ENCODE peak calls at places on chromosomes 6 and 20, in seven cellular contexts. W is body of pancreas, C is sigmoid colon, S is adrenal gland, G is testis, L is heart left ventricle, F is HCT116. Y is an unnamed sample.

GRCh38 chr20:12316794-12317193 is 399.1 kb downstream of the BTBD3 start:
- DNase-seq in W (no peak), C (no peak), S (no peak), G (no peak), L (no peak), F (no peak), Y (no peak)

GRCh38 chr20:21234816-21235215 is 68.3 kb upstream of the XRN2 start:
- DNase-seq in W (no peak), C (no peak), S (no peak), G (no peak), L (no peak), F (no peak), Y (no peak)

GRCh38 chr6:169162968-169163903 is 90.4 kb downstream of the THBS2 start:
- DNase-seq in W (no peak), C (peak), S (peak), G (no peak), L (no peak), F (peak), Y (no peak)

GRCh38 chr6:30800876-30801275 is 56.5 kb upstream of the IER3 start:
- DNase-seq in W (no peak), C (no peak), S (no peak), G (no peak), L (peak), F (no peak), Y (no peak)

GRCh38 chr6:109345986-109346385 is 36.3 kb downstream of the CD164 start:
- DNase-seq in W (no peak), C (no peak), S (no peak), G (no peak), L (no peak), F (no peak), Y (no peak)

GRCh38 chr20:62617711-62618483 is 24.4 kb upstream of the SLCO4A1 start:
- DNase-seq in W (peak), C (peak), S (no peak), G (no peak), L (peak), F (no peak), Y (peak)

GRCh38 chr6:43142101-43142500 is 29.0 kb upstream of the SRF start:
- DNase-seq in W (no peak), C (no peak), S (no peak), G (no peak), L (no peak), F (no peak), Y (no peak)

GRCh38 chr6:149081281-149081680 is 236.2 kb upstream of the TAB2 start:
- DNase-seq in W (no peak), C (no peak), S (no peak), G (no peak), L (no peak), F (no peak), Y (no peak)

GRCh38 chr20:5000263-5001173 is 792 bp downstream of the SLC23A2 start:
- DNase-seq in W (peak), C (peak), S (peak), G (peak), L (peak), F (no peak), Y (peak)

GRCh38 chr6:79421707-79422484 is 115.3 kb downstream of the LCA5 start:
- DNase-seq in W (peak), C (no peak), S (peak), G (peak), L (peak), F (no peak), Y (no peak)

GRCh38 chr6:151664390-151664789 is 143.1 kb upstream of the ESR1 start:
- DNase-seq in W (no peak), C (no peak), S (no peak), G (no peak), L (no peak), F (no peak), Y (no peak)

GRCh38 chr20:38779247-38780097 is 26.0 kb upstream of the PPP1R16B start:
- DNase-seq in W (no peak), C (no peak), S (no peak), G (no peak), L (no peak), F (peak), Y (no peak)

GRCh38 chr20:8540466-8540865 is 408.4 kb downstream of the PLCB1 start:
- DNase-seq in W (no peak), C (no peak), S (no peak), G (no peak), L (no peak), F (no peak), Y (no peak)

GRCh38 chr6:96792791-96793190 is 44.5 kb downstream of the GPR63 start:
- DNase-seq in W (no peak), C (no peak), S (no peak), G (no peak), L (no peak), F (no peak), Y (no peak)

GRCh38 chr20:58755062-58755697 is 62.6 kb downstream of the NPEPL1 start:
- DNase-seq in W (no peak), C (no peak), S (no peak), G (no peak), L (no peak), F (no peak), Y (no peak)

GRCh38 chr6:144077881-144078280 is 17.5 kb downstream of the SF3B5 start:
- DNase-seq in W (no peak), C (no peak), S (no peak), G (no peak), L (no peak), F (no peak), Y (no peak)

GRCh38 chr20:53162251-53162835 is 190.2 kb downstream of the TSHZ2 start:
- DNase-seq in W (peak), C (peak), S (peak), G (peak), L (peak), F (peak), Y (peak)

GRCh38 chr6:43291708-43292107 is 6.4 kb upstream of the SLC22A7 start:
- DNase-seq in W (no peak), C (no peak), S (no peak), G (no peak), L (no peak), F (no peak), Y (no peak)

GRCh38 chr6:130936933-130937332 is 109.7 kb downstream of the SMLR1 start:
- DNase-seq in W (no peak), C (no peak), S (no peak), G (no peak), L (no peak), F (no peak), Y (no peak)

GRCh38 chr20:32528905-32529670 is 56.0 kb downstream of the NOL4L start:
- DNase-seq in W (no peak), C (no peak), S (no peak), G (no peak), L (no peak), F (no peak), Y (no peak)

GRCh38 chr20:21609221-21609620 is 95.4 kb upstream of the NKX2-2 start:
- DNase-seq in W (no peak), C (no peak), S (peak), G (no peak), L (no peak), F (no peak), Y (no peak)

GRCh38 chr6:149233056-149233715 is 84.3 kb upstream of the TAB2 start:
- DNase-seq in W (no peak), C (no peak), S (no peak), G (no peak), L (no peak), F (peak), Y (no peak)

GRCh38 chr6:15313367-15313766 is 67.5 kb downstream of the JARID2 start:
- DNase-seq in W (peak), C (no peak), S (peak), G (peak), L (peak), F (no peak), Y (no peak)

GRCh38 chr6:16700202-16700997 is 60.9 kb downstream of the ATXN1 start:
- DNase-seq in W (no peak), C (no peak), S (no peak), G (no peak), L (no peak), F (no peak), Y (peak)

GRCh38 chr6:122663981-122664380 is 53.8 kb downstream of the PKIB start:
- DNase-seq in W (peak), C (no peak), S (no peak), G (no peak), L (no peak), F (no peak), Y (no peak)

GRCh38 chr20:460707-461106 is 1.6 kb downstream of the TBC1D20 start:
- DNase-seq in W (no peak), C (no peak), S (no peak), G (peak), L (no peak), F (no peak), Y (no peak)

GRCh38 chr6:43891072-43891870 is 121.3 kb downstream of the VEGFA start:
- DNase-seq in W (no peak), C (no peak), S (no peak), G (no peak), L (no peak), F (no peak), Y (no peak)

GRCh38 chr6:78589426-78589825 is 277.9 kb upstream of the IRAK1BP1 start:
- DNase-seq in W (no peak), C (no peak), S (no peak), G (no peak), L (no peak), F (no peak), Y (no peak)

GRCh38 chr20:37234254-37234581 is 27.4 kb downstream of the GHRH start:
- DNase-seq in W (no peak), C (no peak), S (no peak), G (no peak), L (no peak), F (no peak), Y (no peak)

GRCh38 chr6:153013438-153013837 is 10.9 kb upstream of the MTRF1L start:
- DNase-seq in W (no peak), C (no peak), S (no peak), G (no peak), L (no peak), F (no peak), Y (no peak)

GRCh38 chr6:2767327-2767985 is 2.3 kb downstream of the WRNIP1 start:
- DNase-seq in W (no peak), C (no peak), S (no peak), G (no peak), L (no peak), F (no peak), Y (no peak)

GRCh38 chr6:39688494-39688893 is 36.7 kb downstream of the KIF6 start:
- DNase-seq in W (no peak), C (no peak), S (no peak), G (no peak), L (no peak), F (no peak), Y (no peak)

GRCh38 chr6:36386495-36387439 is 702 bp downstream of the ETV7 start:
- DNase-seq in W (peak), C (peak), S (peak), G (peak), L (no peak), F (no peak), Y (peak)

GRCh38 chr6:33926451-33926850 is 122.6 kb upstream of the MLN start:
- DNase-seq in W (no peak), C (no peak), S (no peak), G (peak), L (no peak), F (peak), Y (no peak)

GRCh38 chr20:45857836-45858250 is 429 bp downstream of the ZSWIM3 start:
- DNase-seq in W (no peak), C (no peak), S (no peak), G (no peak), L (no peak), F (no peak), Y (no peak)

GRCh38 chr6:163419413-163420314 is 5.1 kb downstream of the QKI start:
- DNase-seq in W (no peak), C (no peak), S (no peak), G (no peak), L (no peak), F (no peak), Y (no peak)

GRCh38 chr6:151869787-151870186 is 62.3 kb downstream of the ESR1 start:
- DNase-seq in W (no peak), C (no peak), S (no peak), G (no peak), L (no peak), F (no peak), Y (no peak)

GRCh38 chr6:46130665-46131064 is 876 bp downstream of the ENPP4 start:
- DNase-seq in W (peak), C (no peak), S (no peak), G (peak), L (no peak), F (no peak), Y (no peak)

GRCh38 chr6:46134216-46134615 is 4.4 kb downstream of the ENPP4 start:
- DNase-seq in W (no peak), C (no peak), S (no peak), G (no peak), L (no peak), F (no peak), Y (no peak)

GRCh38 chr6:46128476-46128875 is 1.3 kb upstream of the ENPP4 start:
- DNase-seq in W (no peak), C (no peak), S (no peak), G (no peak), L (no peak), F (no peak), Y (no peak)

GRCh38 chr6:46129301-46129633 is 522 bp upstream of the ENPP4 start:
- DNase-seq in W (no peak), C (no peak), S (no peak), G (no peak), L (no peak), F (no peak), Y (no peak)

GRCh38 chr6:46129634-46130505 is at the start of gene ENPP4:
- DNase-seq in W (peak), C (peak), S (peak), G (peak), L (peak), F (peak), Y (peak)
- TF ChIP-seq POLR2A in W (peak), C (peak), S (peak), G (peak), L (peak), F (no peak), Y (peak)

GRCh38 chr6:108114861-108115597 is 40.5 kb upstream of the OSTM1 start:
- DNase-seq in W (peak), C (peak), S (peak), G (peak), L (peak), F (no peak), Y (peak)
- H3K4me3 ChIP-seq in W (peak), C (peak), S (peak), G (peak), L (peak), F (no peak), Y (peak)

GRCh38 chr6:142944126-142945066 is 580 bp downstream of the HIVEP2 start:
- DNase-seq in W (peak), C (peak), S (peak), G (peak), L (peak), F (peak), Y (peak)

GRCh38 chr6:142946924-142947701 is 2.1 kb upstream of the HIVEP2 start:
- DNase-seq in W (peak), C (peak), S (peak), G (peak), L (peak), F (no peak), Y (peak)

GRCh38 chr6:142945071-142945445 is at the start of gene HIVEP2:
- DNase-seq in W (peak), C (peak), S (peak), G (peak), L (peak), F (no peak), Y (peak)

GRCh38 chr6:142946181-142946923 is 1.4 kb upstream of the HIVEP2 start:
- DNase-seq in W (peak), C (peak), S (peak), G (peak), L (peak), F (peak), Y (peak)

GRCh38 chr6:142945446-142946180 is 637 bp upstream of the HIVEP2 start:
- DNase-seq in W (peak), C (no peak), S (peak), G (peak), L (peak), F (no peak), Y (peak)
- TF ChIP-seq POLR2A in W (no peak), C (no peak), S (no peak), G (no peak), L (no peak), F (no peak), Y (no peak)

GRCh38 chr20:35772563-35773058 is 796 bp downstream of the PHF20 start:
- DNase-seq in W (no peak), C (no peak), S (no peak), G (no peak), L (no peak), F (no peak), Y (no peak)

GRCh38 chr20:35776513-35777101 is 4.8 kb downstream of the PHF20 start:
- DNase-seq in W (peak), C (peak), S (peak), G (peak), L (peak), F (no peak), Y (peak)

GRCh38 chr20:35771689-35772562 is at the start of gene PHF20:
- DNase-seq in W (peak), C (peak), S (peak), G (peak), L (peak), F (peak), Y (peak)

GRCh38 chr20:35771367-35771688 is 487 bp upstream of the PHF20 start:
- DNase-seq in W (no peak), C (no peak), S (no peak), G (no peak), L (no peak), F (no peak), Y (no peak)

GRCh38 chr20:35773154-35773751 is 1.4 kb downstream of the PHF20 start:
- DNase-seq in W (peak), C (peak), S (no peak), G (peak), L (peak), F (no peak), Y (peak)
- H3K4me3 ChIP-seq in W (no peak), C (peak), S (peak), G (no peak), L (peak), F (peak), Y (peak)